ENCODE peak calls at places on chromosomes 13 and 19, in nine cellular contexts. V is transverse colon, G is ascending aorta, I is lung, C is BE2C, D is GM23338, B is right lobe of liver, K is astrocyte, N is heart left ventricle. S is an unnamed sample.

GRCh38 chr19:5997371-5997770 is 19.4 kb upstream of the RANBP3 start:
- DNase-seq in V (no peak), G (no peak), I (no peak), C (no peak), D (peak; percentile 68), B (no peak), K (no peak), N (no peak), S (no peak)

GRCh38 chr19:53365899-53366493 is 491 bp downstream of the ZNF525 start:
- DNase-seq in V (peak; percentile 51), G (no peak), I (peak; percentile 29), C (peak; percentile 11), D (peak; percentile 68), B (no peak), K (peak; percentile 0), N (no peak), S (no peak)

GRCh38 chr19:38707512-38708114 is 36.7 kb downstream of the CAPN12 start:
- DNase-seq in V (no peak), G (no peak), I (peak; percentile 64), C (no peak), D (no peak), B (no peak), K (no peak), N (peak; percentile 90), S (no peak)

GRCh38 chr13:28609936-28610335 is 49.0 kb upstream of the POMP start:
- DNase-seq in V (no peak), G (no peak), I (no peak), C (no peak), D (no peak), B (no peak), K (peak; percentile 22), N (no peak), S (no peak)

GRCh38 chr19:5138606-5139594 is 170.0 kb downstream of the KDM4B start:
- DNase-seq in V (peak; percentile 71), G (peak; percentile 76), I (peak; percentile 46), C (peak; percentile 20), D (no peak), B (no peak), K (peak; percentile 90), N (peak; percentile 52), S (no peak)

GRCh38 chr13:39602277-39602613 is 748 bp downstream of the LHFPL6 start:
- DNase-seq in V (no peak), G (no peak), I (no peak), C (no peak), D (no peak), B (no peak), K (no peak), N (no peak), S (no peak)

GRCh38 chr13:60454425-60454824 is 57.4 kb downstream of the TDRD3 start:
- DNase-seq in V (no peak), G (no peak), I (no peak), C (no peak), D (peak; percentile 6), B (no peak), K (no peak), N (no peak), S (no peak)

GRCh38 chr19:43754312-43754561 is 525 bp downstream of the SMG9 start:
- DNase-seq in V (no peak), G (no peak), I (no peak), C (no peak), D (no peak), B (no peak), K (no peak), N (no peak), S (no peak)

DNA sequence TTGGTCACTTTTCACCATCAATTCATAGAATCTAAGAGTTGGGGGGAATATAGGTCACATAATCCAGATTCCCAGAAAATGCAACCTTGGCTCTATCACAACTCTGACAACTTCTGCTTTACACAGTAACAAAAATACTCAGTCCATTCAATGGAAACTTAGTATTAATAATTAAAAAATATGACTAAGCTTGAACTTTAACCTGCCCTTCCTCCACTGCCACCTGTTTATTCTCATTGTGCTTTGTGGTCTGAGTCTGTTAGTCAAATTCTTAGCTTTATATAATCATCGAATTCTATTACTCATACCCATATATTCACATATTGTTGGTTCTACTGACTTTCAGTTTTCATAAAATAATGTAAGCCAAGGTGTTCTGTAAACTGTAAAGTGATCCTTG is 373.4 kb downstream of the LMO7 start:
- DNase-seq in V (no peak), G (no peak), I (no peak), C (no peak), D (no peak), B (no peak), K (peak; percentile 39), N (no peak), S (no peak)
- H3K4me1 ChIP-seq in V (no peaks in the 10 kb centered on the region), G (no peaks in the 10 kb centered on the region), I (peaks cover 19% of the 10 kb centered on the region), C (no peaks in the 10 kb centered on the region), D (no peaks in the 10 kb centered on the region), B (no peaks in the 10 kb centered on the region), K (peaks cover 15% of the 10 kb centered on the region), N (no peaks in the 10 kb centered on the region), S (peaks cover 4% of the 10 kb centered on the region)

GRCh38 chr13:48780713-48781341 is 127.1 kb downstream of the CYSLTR2 start:
- DNase-seq in V (no peak), G (no peak), I (no peak), C (no peak), D (no peak), B (no peak), K (no peak), N (no peak), S (no peak)

GRCh38 chr13:48775285-48775684 is 121.6 kb downstream of the CYSLTR2 start:
- DNase-seq in V (no peak), G (no peak), I (no peak), C (no peak), D (no peak), B (no peak), K (peak; percentile 95), N (no peak), S (no peak)

GRCh38 chr13:48775804-48776203 is 122.1 kb downstream of the CYSLTR2 start:
- DNase-seq in V (no peak), G (no peak), I (no peak), C (no peak), D (no peak), B (no peak), K (peak; percentile 97), N (no peak), S (no peak)

GRCh38 chr13:48776396-48776795 is 122.7 kb downstream of the CYSLTR2 start:
- DNase-seq in V (no peak), G (no peak), I (no peak), C (no peak), D (no peak), B (no peak), K (no peak), N (no peak), S (no peak)

DNA sequence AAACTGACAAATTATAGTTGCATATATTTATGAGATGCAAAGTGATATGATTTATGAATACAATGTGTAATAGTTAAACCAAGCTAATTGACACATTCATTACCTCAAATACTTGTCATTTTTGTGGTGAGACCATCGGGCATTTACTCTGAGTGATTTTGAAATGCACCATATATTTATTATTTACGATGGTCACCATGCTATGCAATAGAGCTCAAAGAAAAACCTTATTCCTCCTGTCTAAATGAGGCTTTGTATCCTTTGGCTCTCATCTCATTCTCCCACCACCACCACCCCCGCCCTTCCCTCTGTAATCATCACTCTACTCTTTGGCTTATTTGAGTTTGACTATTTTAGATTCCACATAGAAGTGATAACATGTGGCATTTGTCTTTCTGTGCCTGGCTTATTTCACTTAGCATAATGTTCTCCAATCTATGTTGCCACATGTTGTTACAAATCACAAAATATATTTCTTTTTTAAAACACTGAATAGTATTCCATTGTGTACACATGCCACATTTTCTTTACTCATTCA is 124.9 kb downstream of the CYSLTR2 start:
- DNase-seq in V (no peak), G (no peak), I (no peak), C (no peak), D (no peak), B (no peak), K (no peak), N (no peak), S (no peak)
- H3K4me3 ChIP-seq in V (no peak overlapping the region), G (no peak overlapping the region), I (no peak overlapping the region), C (no peak overlapping the region), D (no peak overlapping the region), B (no peak overlapping the region), K (no peak overlapping the region), N (no peak overlapping the region), S (no peak overlapping the region)

DNA sequence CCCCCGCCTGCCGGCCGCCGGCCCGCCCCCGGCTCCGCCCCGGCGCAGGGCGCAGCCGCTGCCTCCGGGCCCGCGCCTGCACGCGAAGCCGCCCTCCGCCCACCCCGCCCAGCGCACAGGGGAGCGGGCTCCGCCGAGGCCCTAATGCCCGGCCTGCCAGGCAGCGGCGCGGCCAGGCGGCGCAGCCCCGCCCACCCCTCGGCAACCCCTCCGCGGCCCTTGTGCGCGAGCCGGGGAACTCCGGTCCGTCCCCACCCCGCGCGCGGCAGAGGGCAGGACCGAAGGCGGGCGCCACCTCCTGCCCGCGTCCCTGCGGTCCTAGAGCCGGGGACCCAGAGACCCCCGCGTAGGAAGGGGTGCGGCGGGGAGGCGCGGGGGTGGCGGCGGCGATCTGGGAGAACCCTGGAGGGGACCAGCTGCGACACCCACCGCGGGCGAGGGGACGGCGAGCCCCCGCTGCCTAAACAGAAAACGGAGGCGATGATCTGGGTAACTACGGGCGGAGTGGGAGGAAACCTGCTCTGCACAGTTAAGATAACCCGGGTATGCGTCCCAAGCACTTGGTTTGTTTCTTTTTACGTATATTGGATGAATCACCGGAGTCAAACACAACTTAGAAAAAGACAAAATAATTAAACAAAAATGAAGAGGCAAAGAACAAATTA is 351 bp upstream of the USP12 start:
- DNase-seq in V (peak; percentile 96), G (peak; percentile 97), I (peak; percentile 93), C (peak; percentile 96), D (peak; percentile 89), B (peak; percentile 97), K (peak; percentile 78), N (peak; percentile 95), S (peak; percentile 93)
- TF ChIP-seq CTCF in V (no peak), G (peak; percentile 22), I (no peak), C (no peak), D (peak; percentile 15), B (no peak), K (no peak), N (peak; percentile 40), S (no peak)

GRCh38 chr19:40239415-40240226 is 13.1 kb upstream of the CCNP start:
- DNase-seq in V (no peak), G (no peak), I (no peak), C (no peak), D (no peak), B (no peak), K (no peak), N (no peak), S (no peak)

GRCh38 chr19:40241125-40241808 is 14.8 kb upstream of the CCNP start:
- DNase-seq in V (no peak), G (no peak), I (no peak), C (no peak), D (no peak), B (no peak), K (no peak), N (no peak), S (no peak)

GRCh38 chr19:40240332-40240731 is 13.8 kb upstream of the CCNP start:
- DNase-seq in V (no peak), G (no peak), I (no peak), C (no peak), D (no peak), B (no peak), K (no peak), N (no peak), S (no peak)

GRCh38 chr19:40242480-40242879 is 16.0 kb upstream of the CCNP start:
- DNase-seq in V (no peak), G (no peak), I (no peak), C (no peak), D (no peak), B (no peak), K (no peak), N (no peak), S (no peak)

DNA sequence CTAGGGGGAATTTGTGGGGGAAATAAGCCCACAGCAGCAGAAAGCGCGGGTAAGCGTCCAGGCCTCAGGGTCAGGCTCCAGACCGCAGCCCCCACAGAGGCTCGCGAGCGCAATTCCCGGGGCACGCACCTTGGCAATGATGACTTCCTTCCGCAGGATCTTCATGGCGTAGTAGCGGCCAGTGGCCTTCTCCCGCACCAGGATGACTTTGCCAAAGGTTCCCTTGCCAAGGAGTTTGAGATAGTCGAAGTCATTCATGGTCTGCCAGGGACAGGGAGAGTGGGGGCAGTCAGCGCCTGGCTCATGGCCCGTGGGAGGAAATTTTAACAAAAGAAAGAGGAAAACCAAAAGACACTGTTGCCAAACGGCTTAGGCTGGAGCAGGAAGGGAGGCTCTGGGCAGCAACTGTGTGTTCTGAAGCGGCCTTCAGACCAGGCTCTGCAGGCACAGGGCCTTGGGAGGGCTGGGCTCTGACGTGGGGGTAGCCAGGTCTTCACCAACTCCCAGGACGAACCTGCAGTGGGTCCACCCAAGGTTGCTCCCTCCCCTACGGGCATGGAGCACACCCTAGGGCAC is 15.4 kb upstream of the CCNP start:
- DNase-seq in V (no peak), G (no peak), I (peak; percentile 56), C (no peak), D (no peak), B (no peak), K (peak; percentile 70), N (peak; percentile 76), S (no peak)
- H3K4me1 ChIP-seq in V (peaks cover 3% of the 10 kb centered on the region), G (no peaks in the 10 kb centered on the region), I (peaks cover 8% of the 10 kb centered on the region), C (no peaks in the 10 kb centered on the region), D (no peaks in the 10 kb centered on the region), B (no peaks in the 10 kb centered on the region), K (peaks cover 9% of the 10 kb centered on the region), N (no peaks in the 10 kb centered on the region), S (peaks cover 26% of the 10 kb centered on the region)

S was measured in suprapubic skin.